ENCODE peak calls at places on chromosome 13, in nine cellular contexts. One of them, this sample, is unnamed.

GRCh38 chr13:34913040-34913439 is 29.0 kb upstream of the NBEA start:
- DNase-seq in lower leg skin: no peak
- DNase-seq in IMR-90: no peak
- DNase-seq in endothelial cell of umbilical vein: peak
- DNase-seq in A549: peak
- DNase-seq in uterus: no peak
- DNase-seq in prostate gland: no peak
- DNase-seq in suprapubic skin: no peak
- DNase-seq in K562: no peak
- DNase-seq in this sample: no peak

GRCh38 chr13:106318941-106319411 is 216.5 kb downstream of the EFNB2 start:
- DNase-seq in lower leg skin: no peak
- DNase-seq in IMR-90: peak
- DNase-seq in endothelial cell of umbilical vein: peak
- DNase-seq in A549: peak
- DNase-seq in uterus: peak
- DNase-seq in prostate gland: no peak
- DNase-seq in suprapubic skin: no peak
- DNase-seq in K562: no peak
- DNase-seq in this sample: no peak

GRCh38 chr13:110797230-110797877 is 83.9 kb downstream of the ING1 start:
- DNase-seq in lower leg skin: no peak
- DNase-seq in IMR-90: no peak
- DNase-seq in endothelial cell of umbilical vein: peak
- DNase-seq in A549: no peak
- DNase-seq in uterus: no peak
- DNase-seq in prostate gland: no peak
- DNase-seq in suprapubic skin: no peak
- DNase-seq in K562: no peak
- DNase-seq in this sample: no peak

GRCh38 chr13:108226184-108226583 is 8.0 kb downstream of the ABHD13 start:
- DNase-seq in lower leg skin: no peak
- DNase-seq in IMR-90: no peak
- DNase-seq in endothelial cell of umbilical vein: no peak
- DNase-seq in A549: no peak
- DNase-seq in uterus: no peak
- DNase-seq in prostate gland: no peak
- DNase-seq in suprapubic skin: no peak
- DNase-seq in K562: no peak
- DNase-seq in this sample: peak

GRCh38 chr13:106626473-106626872 is 58.5 kb upstream of the ARGLU1 start:
- DNase-seq in lower leg skin: no peak
- DNase-seq in IMR-90: no peak
- DNase-seq in endothelial cell of umbilical vein: no peak
- DNase-seq in A549: no peak
- DNase-seq in uterus: no peak
- DNase-seq in prostate gland: no peak
- DNase-seq in suprapubic skin: no peak
- DNase-seq in K562: no peak
- DNase-seq in this sample: no peak

GRCh38 chr13:80473695-80474094 is 132.8 kb upstream of the SPRY2 start:
- DNase-seq in lower leg skin: no peak
- DNase-seq in IMR-90: peak
- DNase-seq in endothelial cell of umbilical vein: peak
- DNase-seq in A549: peak
- DNase-seq in uterus: no peak
- DNase-seq in prostate gland: no peak
- DNase-seq in suprapubic skin: no peak
- DNase-seq in K562: no peak
- DNase-seq in this sample: no peak

GRCh38 chr13:20349564-20350379 is 117.7 kb upstream of the GJB6 start:
- DNase-seq in lower leg skin: no peak
- DNase-seq in IMR-90: no peak
- DNase-seq in endothelial cell of umbilical vein: no peak
- DNase-seq in A549: no peak
- DNase-seq in uterus: no peak
- DNase-seq in prostate gland: no peak
- DNase-seq in suprapubic skin: no peak
- DNase-seq in K562: no peak
- DNase-seq in this sample: no peak

GRCh38 chr13:79810671-79811070 is 329.7 kb downstream of the NDFIP2 start:
- DNase-seq in lower leg skin: no peak
- DNase-seq in IMR-90: peak
- DNase-seq in endothelial cell of umbilical vein: peak
- DNase-seq in A549: peak
- DNase-seq in uterus: no peak
- DNase-seq in prostate gland: no peak
- DNase-seq in suprapubic skin: no peak
- DNase-seq in K562: no peak
- DNase-seq in this sample: no peak

GRCh38 chr13:40215747-40216146 is 450.7 kb downstream of the FOXO1 start:
- DNase-seq in lower leg skin: no peak
- DNase-seq in IMR-90: no peak
- DNase-seq in endothelial cell of umbilical vein: no peak
- DNase-seq in A549: no peak
- DNase-seq in uterus: no peak
- DNase-seq in prostate gland: no peak
- DNase-seq in suprapubic skin: no peak
- DNase-seq in K562: no peak
- DNase-seq in this sample: no peak

GRCh38 chr13:98405107-98405571 is 171.8 kb downstream of the STK24 start:
- DNase-seq in lower leg skin: peak
- DNase-seq in IMR-90: no peak
- DNase-seq in endothelial cell of umbilical vein: no peak
- DNase-seq in A549: no peak
- DNase-seq in uterus: no peak
- DNase-seq in prostate gland: no peak
- DNase-seq in suprapubic skin: no peak
- DNase-seq in K562: no peak
- DNase-seq in this sample: peak

GRCh38 chr13:111882351-111882750 is 184.6 kb upstream of the SOX1 start:
- DNase-seq in lower leg skin: no peak
- DNase-seq in IMR-90: no peak
- DNase-seq in endothelial cell of umbilical vein: no peak
- DNase-seq in A549: no peak
- DNase-seq in uterus: no peak
- DNase-seq in prostate gland: peak
- DNase-seq in suprapubic skin: no peak
- DNase-seq in K562: no peak
- DNase-seq in this sample: no peak

GRCh38 chr13:111886217-111886945 is 180.6 kb upstream of the SOX1 start:
- DNase-seq in lower leg skin: peak
- DNase-seq in IMR-90: no peak
- DNase-seq in endothelial cell of umbilical vein: no peak
- DNase-seq in A549: no peak
- DNase-seq in uterus: no peak
- DNase-seq in prostate gland: no peak
- DNase-seq in suprapubic skin: peak
- DNase-seq in K562: no peak
- DNase-seq in this sample: no peak

GRCh38 chr13:111880185-111880584 is 186.8 kb upstream of the SOX1 start:
- DNase-seq in lower leg skin: peak
- DNase-seq in IMR-90: no peak
- DNase-seq in endothelial cell of umbilical vein: no peak
- DNase-seq in A549: no peak
- DNase-seq in uterus: no peak
- DNase-seq in prostate gland: peak
- DNase-seq in suprapubic skin: no peak
- DNase-seq in K562: no peak
- DNase-seq in this sample: no peak

GRCh38 chr13:111881700-111882099 is 185.2 kb upstream of the SOX1 start:
- DNase-seq in lower leg skin: no peak
- DNase-seq in IMR-90: no peak
- DNase-seq in endothelial cell of umbilical vein: no peak
- DNase-seq in A549: no peak
- DNase-seq in uterus: no peak
- DNase-seq in prostate gland: peak
- DNase-seq in suprapubic skin: no peak
- DNase-seq in K562: no peak
- DNase-seq in this sample: no peak

DNA sequence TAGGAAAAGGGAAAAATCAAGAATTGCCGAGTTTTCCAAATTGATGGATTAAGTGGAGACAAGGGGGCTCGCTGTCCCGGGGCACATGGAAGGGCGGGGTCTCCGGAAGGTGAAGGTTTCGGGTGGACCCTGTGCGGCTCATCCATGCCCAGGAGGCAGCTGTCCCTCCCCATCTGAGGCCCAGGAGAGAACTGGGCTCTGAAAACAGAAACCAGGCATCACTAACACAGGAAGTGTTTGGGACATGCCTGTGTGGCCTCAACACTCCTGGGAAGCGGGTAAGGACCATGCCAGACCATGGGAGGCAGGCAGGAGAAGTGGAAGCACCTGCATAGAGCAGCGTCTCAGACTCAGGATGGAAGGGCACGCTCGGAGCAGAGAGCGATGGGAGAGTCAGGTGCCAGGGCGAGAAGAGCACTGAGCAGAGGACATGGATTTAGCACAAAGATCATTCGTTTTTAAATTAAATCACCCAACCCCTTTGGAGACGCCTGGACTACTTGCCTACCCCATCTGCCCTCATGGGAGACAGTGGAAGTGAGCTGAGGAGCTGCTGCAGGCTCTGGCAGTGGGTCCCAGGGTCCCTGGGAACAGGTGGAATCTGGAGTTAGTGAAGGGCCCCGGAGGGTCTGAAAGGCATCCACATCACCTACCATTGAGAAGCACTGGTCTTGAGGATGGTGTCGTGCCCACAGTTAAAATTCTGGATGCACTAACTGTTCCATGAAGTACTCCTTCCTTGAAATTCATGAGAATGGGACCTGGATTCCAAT is 183.2 kb upstream of the SOX1 start:
- DNase-seq in lower leg skin: no peak
- DNase-seq in IMR-90: no peak
- DNase-seq in endothelial cell of umbilical vein: no peak
- DNase-seq in A549: no peak
- DNase-seq in uterus: no peak
- DNase-seq in prostate gland: peak
- DNase-seq in suprapubic skin: no peak
- DNase-seq in K562: no peak
- DNase-seq in this sample: no peak
- TF ChIP-seq POLR2A in lower leg skin: no peak
- TF ChIP-seq POLR2A in IMR-90: no peak
- TF ChIP-seq POLR2A in endothelial cell of umbilical vein: no peak
- TF ChIP-seq POLR2A in A549: no peak
- TF ChIP-seq POLR2A in uterus: no peak
- TF ChIP-seq POLR2A in prostate gland: no peak
- TF ChIP-seq POLR2A in suprapubic skin: no peak
- TF ChIP-seq POLR2A in K562: no peak
- TF ChIP-seq POLR2A in this sample: no peak

DNA sequence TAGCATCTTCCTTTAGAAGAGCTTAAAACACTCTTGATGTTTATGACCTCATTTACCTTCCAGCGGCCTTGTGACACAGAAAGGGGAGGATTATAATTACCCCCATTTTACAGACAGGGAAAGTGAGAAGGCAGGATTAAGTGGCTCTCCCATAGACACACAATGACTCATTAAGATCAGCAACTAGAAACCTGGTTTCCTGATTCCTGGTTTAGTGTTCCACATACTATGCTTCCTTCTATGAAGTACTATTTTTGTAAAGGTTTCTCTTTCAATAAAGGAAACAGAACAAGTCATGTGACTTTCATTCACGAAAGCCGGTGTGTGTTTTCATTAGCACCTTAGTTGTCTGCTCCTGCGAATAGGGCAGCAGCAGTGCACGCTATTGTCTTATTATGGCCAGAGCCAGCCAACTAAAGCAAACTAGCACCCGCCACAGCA is 8.3 kb downstream of the IRS2 start:
- DNase-seq in lower leg skin: no peak
- DNase-seq in IMR-90: peak
- DNase-seq in endothelial cell of umbilical vein: peak
- DNase-seq in A549: peak
- DNase-seq in uterus: no peak
- DNase-seq in prostate gland: no peak
- DNase-seq in suprapubic skin: no peak
- DNase-seq in K562: no peak
- DNase-seq in this sample: no peak
- TF ChIP-seq POLR2A in lower leg skin: no peak
- TF ChIP-seq POLR2A in IMR-90: no peak
- TF ChIP-seq POLR2A in endothelial cell of umbilical vein: no peak
- TF ChIP-seq POLR2A in A549: no peak
- TF ChIP-seq POLR2A in uterus: no peak
- TF ChIP-seq POLR2A in prostate gland: no peak
- TF ChIP-seq POLR2A in suprapubic skin: no peak
- TF ChIP-seq POLR2A in K562: no peak
- TF ChIP-seq POLR2A in this sample: no peak

DNA sequence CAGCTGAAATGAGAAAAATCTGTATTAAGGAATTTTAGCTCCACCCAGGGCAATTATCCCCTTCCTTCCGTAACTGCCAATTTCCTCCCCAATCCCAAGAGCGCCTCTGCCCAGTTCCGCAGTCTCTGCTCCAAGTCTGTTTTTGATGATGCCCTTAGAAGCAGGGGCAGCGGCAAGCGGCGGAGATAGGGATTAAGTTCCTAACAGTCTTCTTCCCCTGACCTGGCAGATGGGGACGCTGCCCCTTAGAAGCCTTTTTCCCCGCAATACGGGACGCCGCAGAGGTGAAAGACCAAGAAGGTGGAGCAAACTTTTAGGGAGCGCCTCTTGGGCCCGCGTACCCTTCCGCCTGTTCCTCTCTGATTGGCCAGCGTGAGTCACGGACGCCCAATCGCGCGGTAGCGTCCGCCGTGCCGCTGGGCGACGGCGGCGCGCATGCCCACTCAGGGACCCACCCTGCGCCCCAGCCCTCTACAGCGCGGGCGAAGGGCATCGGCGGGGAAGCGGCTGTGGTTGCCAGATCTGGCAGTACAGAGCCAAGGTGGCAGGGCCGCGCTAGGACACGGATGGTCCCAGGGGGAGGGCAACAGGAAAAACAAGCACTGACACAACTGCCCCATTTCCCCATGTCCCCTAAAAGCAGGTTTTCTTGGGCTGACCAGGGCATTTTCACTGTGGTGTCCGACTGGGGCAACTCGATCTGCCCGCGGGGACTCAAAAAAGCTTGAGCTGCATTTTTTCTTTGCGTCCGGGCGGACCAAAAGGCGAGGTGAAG is 825 bp upstream of the TDRD3 start:
- DNase-seq in lower leg skin: peak
- DNase-seq in IMR-90: peak
- DNase-seq in endothelial cell of umbilical vein: peak
- DNase-seq in A549: peak
- DNase-seq in uterus: peak
- DNase-seq in prostate gland: peak
- DNase-seq in suprapubic skin: peak
- DNase-seq in K562: peak
- DNase-seq in this sample: peak
- TF ChIP-seq POLR2A in lower leg skin: no peak
- TF ChIP-seq POLR2A in IMR-90: no peak
- TF ChIP-seq POLR2A in endothelial cell of umbilical vein: peak
- TF ChIP-seq POLR2A in A549: peak
- TF ChIP-seq POLR2A in uterus: peak
- TF ChIP-seq POLR2A in prostate gland: peak
- TF ChIP-seq POLR2A in suprapubic skin: peak
- TF ChIP-seq POLR2A in K562: peak
- TF ChIP-seq POLR2A in this sample: peak

DNA sequence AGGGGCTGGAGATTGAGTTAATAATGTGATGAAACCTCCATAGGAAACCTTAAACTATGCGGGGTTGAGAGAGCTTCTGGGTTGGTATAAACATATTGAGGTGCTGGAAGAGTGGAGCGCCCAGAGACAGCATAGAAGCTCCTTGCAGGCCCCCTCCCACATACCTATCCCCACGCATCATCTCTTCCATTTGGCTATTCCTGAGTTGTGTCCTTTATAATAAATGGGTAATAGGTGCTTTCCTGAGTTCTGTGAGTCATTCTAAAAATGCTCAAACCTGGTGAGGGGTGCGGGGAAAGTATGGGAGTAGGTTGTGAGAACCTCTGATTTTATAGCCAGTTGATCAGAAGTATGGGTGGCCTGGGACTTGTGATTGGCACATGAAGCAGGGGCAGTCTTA is 14.6 kb downstream of the CCDC122 start:
- DNase-seq in lower leg skin: no peak
- DNase-seq in IMR-90: no peak
- DNase-seq in endothelial cell of umbilical vein: no peak
- DNase-seq in A549: no peak
- DNase-seq in uterus: no peak
- DNase-seq in prostate gland: no peak
- DNase-seq in suprapubic skin: no peak
- DNase-seq in K562: no peak
- DNase-seq in this sample: no peak
- TF ChIP-seq POLR2A in lower leg skin: no peak
- TF ChIP-seq POLR2A in IMR-90: no peak
- TF ChIP-seq POLR2A in endothelial cell of umbilical vein: no peak
- TF ChIP-seq POLR2A in A549: no peak
- TF ChIP-seq POLR2A in uterus: no peak
- TF ChIP-seq POLR2A in prostate gland: no peak
- TF ChIP-seq POLR2A in suprapubic skin: no peak
- TF ChIP-seq POLR2A in K562: no peak
- TF ChIP-seq POLR2A in this sample: no peak

This sample was measured in erythroblast.